ENCODE peak calls at places on chromosome 9, in five cellular contexts. Q is heart right ventricle, W is adrenal gland, S is AG10803, C is H7. V is an unnamed sample.
A peak's percentile ranks its signal among the peaks of the same experiment; 100 is the strongest.

GRCh38 chr9:130977811-130978221 is 31.2 kb upstream of the LAMC3 start:
- DNase-seq in S (no peak), C (no peak), Q (peak; percentile 54), W (no peak), V (no peak)

GRCh38 chr9:34079181-34079580 is 30.5 kb upstream of the UBAP2 start:
- DNase-seq in Q (no peak), S (no peak), W (no peak), C (no peak), V (no peak)

GRCh38 chr9:96651626-96652025 is 3.5 kb downstream of the PRXL2C start:
- DNase-seq in S (no peak), W (no peak), Q (no peak), C (no peak), V (no peak)

GRCh38 chr9:127654619-127655018 is 42.5 kb downstream of the STXBP1 start:
- DNase-seq in W (no peak), S (peak; percentile 78), C (peak; percentile 51), Q (no peak), V (no peak)

GRCh38 chr9:127572961-127573727 is 38.9 kb upstream of the STXBP1 start:
- DNase-seq in S (peak; percentile 85), W (no peak), Q (no peak), C (no peak), V (no peak)

GRCh38 chr9:19901586-19901985 is 112.7 kb upstream of the SLC24A2 start:
- DNase-seq in S (no peak), Q (no peak), W (no peak), C (no peak), V (no peak)

GRCh38 chr9:110288503-110288902 is 32.2 kb upstream of the TXN start:
- DNase-seq in Q (no peak), C (no peak), W (no peak), S (no peak), V (no peak)

GRCh38 chr9:133534346-133535284 is at the start of gene ADAMTSL2:
- DNase-seq in S (peak; percentile 34), C (peak; percentile 92), W (peak; percentile 56), Q (peak; percentile 86), V (no peak)

GRCh38 chr9:128632066-128632465 is 24.6 kb downstream of the DYNC2I2 start:
- DNase-seq in S (no peak), Q (no peak), W (no peak), C (no peak), V (no peak)

GRCh38 chr9:108569624-108570023 is 286.2 kb downstream of the ACTL7B start:
- DNase-seq in W (no peak), S (peak; percentile 72), C (no peak), Q (no peak), V (no peak)

GRCh38 chr9:4262735-4263141 is 37.1 kb downstream of the GLIS3 start:
- DNase-seq in W (no peak), S (peak; percentile 89), Q (no peak), C (no peak), V (no peak)

GRCh38 chr9:124040935-124041816 is 29.6 kb downstream of the LHX2 start:
- DNase-seq in W (peak; percentile 58), C (peak; percentile 97), S (no peak), Q (peak; percentile 72), V (peak; percentile 20)

GRCh38 chr9:84846501-84847323 is 177.2 kb downstream of the NTRK2 start:
- DNase-seq in C (no peak), W (no peak), S (no peak), Q (no peak), V (no peak)

GRCh38 chr9:89677696-89678393 is 73.0 kb downstream of the GADD45G start:
- DNase-seq in Q (no peak), S (no peak), C (peak; percentile 93), W (no peak), V (no peak)

DNA sequence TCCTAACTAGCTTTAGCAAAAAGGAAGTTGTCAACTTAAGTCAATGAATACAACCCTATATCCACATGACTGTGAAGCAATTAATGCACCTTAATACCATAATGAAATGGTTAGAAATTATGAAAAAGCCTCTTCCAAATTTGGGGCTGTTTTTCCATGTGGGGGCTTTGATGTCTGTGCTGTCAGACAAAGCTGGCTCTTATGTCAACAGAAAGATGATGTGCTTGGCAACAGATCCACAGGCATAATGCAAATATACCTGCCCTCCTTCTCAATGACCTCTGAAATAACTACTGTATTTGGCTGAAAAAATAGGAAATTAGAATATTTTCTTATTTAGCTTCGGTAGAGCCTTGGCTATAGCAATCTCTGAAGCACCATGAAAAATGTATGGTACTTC is 463.4 kb downstream of the RASEF start:
- DNase-seq in S (no peak), Q (no peak), W (no peak), C (no peak), V (no peak)
- H3K4me3 ChIP-seq in S (no peak overlapping the region), Q (no peak overlapping the region), W (no peak overlapping the region), C (no peak overlapping the region), V (no peak overlapping the region)

GRCh38 chr9:135821116-135821515 is 86.2 kb downstream of the CAMSAP1 start:
- DNase-seq in Q (no peak), S (no peak), C (no peak), W (no peak), V (no peak)
- H3K4me3 ChIP-seq in Q (no peak overlapping the region), S (no peak overlapping the region), C (no peak overlapping the region), W (no peak overlapping the region), V (no peak overlapping the region)

DNA sequence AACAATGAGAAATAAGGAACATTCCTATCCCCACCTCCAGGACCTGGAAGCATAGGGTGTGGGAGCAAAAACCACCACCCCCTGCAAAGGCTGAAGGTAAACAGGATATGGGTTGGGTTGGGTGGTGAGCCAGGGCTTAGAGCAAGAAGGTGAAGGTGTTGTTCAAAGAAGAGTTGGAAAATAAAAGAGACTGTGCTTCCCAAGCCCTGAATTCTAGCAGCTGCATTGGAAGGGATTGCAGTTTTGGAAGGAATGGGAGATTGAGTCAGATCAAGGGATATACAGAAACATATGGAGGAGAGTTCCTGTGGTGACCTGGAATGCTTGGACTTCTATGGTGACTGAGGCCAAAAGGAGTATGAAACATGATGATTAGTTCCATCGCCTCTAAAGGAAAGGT is 24.7 kb upstream of the MTAP start:
- DNase-seq in C (no peak), W (no peak), Q (no peak), S (peak; percentile 94), V (no peak)
- H3K4me3 ChIP-seq in C (no peak overlapping the region), W (no peak overlapping the region), Q (no peak overlapping the region), S (peak overlapping the region; percentile 18), V (no peak overlapping the region)

DNA sequence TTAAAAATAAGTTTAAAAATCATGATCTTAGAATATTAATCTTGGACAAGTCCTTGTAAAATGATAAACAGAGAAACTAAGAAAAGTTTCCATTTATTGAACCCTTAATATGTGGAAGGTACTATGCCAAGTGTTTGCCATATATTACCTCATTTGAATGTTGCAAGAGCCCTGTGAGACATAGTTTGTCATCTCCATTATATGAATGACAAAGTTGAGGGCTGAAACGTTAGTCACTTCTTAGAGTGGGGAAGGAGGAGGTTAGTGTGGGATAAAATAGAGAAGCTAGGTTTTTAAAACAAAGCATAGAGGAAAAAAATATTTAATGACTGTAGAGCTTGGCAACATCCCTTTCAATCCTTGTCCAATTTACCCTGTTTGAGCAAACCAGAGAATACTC is 2.0 kb downstream of the TNC start:
- DNase-seq in Q (no peak), C (no peak), W (no peak), S (peak; percentile 78), V (no peak)
- H3K4me3 ChIP-seq in Q (peak overlapping the region; percentile 14), C (no peak overlapping the region), W (no peak overlapping the region), S (peak overlapping the region; percentile 79), V (no peak overlapping the region)